ENCODE peak calls at places on chromosomes 4 and X, in five cellular contexts. R is tibial artery, B is esophagus squamous epithelium, N is lower lobe of right lung, S is IMR-90. A is an unnamed sample.

GRCh38 chrX:17732138-17732783 is 5.0 kb upstream of the SCML1 start:
- DNase-seq in N (no peak), B (no peak), R (no peak), S (peak; percentile 55), A (no peak)

GRCh38 chrX:39688576-39689373 is 409.0 kb downstream of the BCOR start:
- DNase-seq in S (peak; percentile 7), N (peak; percentile 65), B (no peak), R (peak; percentile 51), A (peak; percentile 76)

GRCh38 chr4:73864973-73865372 is 4.2 kb upstream of the CXCL1 start:
- DNase-seq in B (no peak), R (no peak), S (no peak), N (no peak), A (no peak)

GRCh38 chr4:169080970-169081369 is 70.9 kb upstream of the CBR4 start:
- DNase-seq in S (peak; percentile 57), B (no peak), N (no peak), R (peak; percentile 41), A (no peak)

GRCh38 chr4:75672461-75673026 is 667 bp downstream of the G3BP2 start:
- DNase-seq in R (peak; percentile 60), B (peak; percentile 31), N (peak; percentile 83), S (peak; percentile 41), A (peak; percentile 73)

GRCh38 chrX:16578218-16578617 is 71.7 kb upstream of the S100G start:
- DNase-seq in N (no peak), B (no peak), S (peak; percentile 73), R (no peak), A (no peak)

GRCh38 chr4:20432098-20432497 is 180.4 kb downstream of the SLIT2 start:
- DNase-seq in R (no peak), N (no peak), S (no peak), B (no peak), A (no peak)

GRCh38 chrX:53939127-53939526 is 105.1 kb downstream of the PHF8 start:
- DNase-seq in R (no peak), B (no peak), N (no peak), S (no peak), A (no peak)

GRCh38 chr4:66606908-66607307 is 936.6 kb upstream of the EPHA5 start:
- DNase-seq in B (no peak), S (no peak), R (no peak), N (no peak), A (no peak)

GRCh38 chrX:118348186-118348810 is 2.4 kb downstream of the WDR44 start:
- DNase-seq in B (no peak), S (no peak), N (no peak), R (no peak), A (no peak)

GRCh38 chrX:56233100-56233499 is 944 bp downstream of the KLF8 start:
- DNase-seq in N (no peak), R (no peak), S (no peak), B (no peak), A (peak; percentile 50)

GRCh38 chr4:122873752-122874151 is 47.1 kb downstream of the FGF2 start:
- DNase-seq in B (no peak), S (peak; percentile 88), N (no peak), R (no peak), A (no peak)

GRCh38 chrX:3938587-3938986 is 225.1 kb upstream of the PRKX start:
- DNase-seq in R (no peak), N (no peak), B (no peak), S (no peak), A (no peak)

GRCh38 chr4:13261486-13262257 is 222.5 kb downstream of the RAB28 start:
- DNase-seq in N (no peak), R (no peak), B (no peak), S (no peak), A (no peak)

GRCh38 chr4:54687887-54688841 is 30.4 kb downstream of the KIT start:
- DNase-seq in B (no peak), N (no peak), S (peak; percentile 4), R (no peak), A (no peak)

GRCh38 chr4:118740869-118741268 is 55.7 kb downstream of the METTL14 start:
- DNase-seq in S (no peak), B (no peak), R (no peak), N (no peak), A (no peak)

GRCh38 chr4:7198440-7199128 is 6.2 kb downstream of the SORCS2 start:
- DNase-seq in B (no peak), S (no peak), N (peak; percentile 49), R (no peak), A (no peak)

GRCh38 chr4:135418353-135418752 is 1216.8 kb upstream of the PABPC4L start:
- DNase-seq in S (peak; percentile 29), N (no peak), B (no peak), R (no peak), A (no peak)

GRCh38 chr4:73170518-73171198 is 87.9 kb downstream of the ANKRD17 start:
- DNase-seq in N (no peak), S (no peak), R (no peak), B (no peak), A (no peak)

GRCh38 chr4:138958519-138958918 is 57.1 kb upstream of the NOCT start:
- DNase-seq in S (no peak), R (no peak), N (no peak), B (no peak), A (no peak)

GRCh38 chrX:68193234-68193633 is 240.1 kb downstream of the OPHN1 start:
- DNase-seq in B (no peak), S (no peak), R (no peak), N (no peak), A (no peak)

GRCh38 chr4:55358668-55359067 is 12.6 kb downstream of the SRD5A3 start:
- DNase-seq in B (no peak), S (peak; percentile 78), R (no peak), N (no peak), A (no peak)

GRCh38 chr4:184815046-184815877 is 10.5 kb downstream of the ACSL1 start:
- DNase-seq in S (peak; percentile 74), N (peak; percentile 84), B (peak; percentile 3), R (peak; percentile 70), A (peak; percentile 77)

GRCh38 chr4:182795446-182796238 is 121.5 kb downstream of the DCTD start:
- DNase-seq in S (no peak), B (no peak), R (no peak), N (no peak), A (no peak)

GRCh38 chrX:54483946-54484345 is 12.1 kb downstream of the FGD1 start:
- DNase-seq in S (no peak), N (no peak), R (no peak), B (no peak), A (no peak)

GRCh38 chrX:103467870-103468269 is 51.4 kb downstream of the RAB40A start:
- DNase-seq in R (no peak), S (no peak), B (no peak), N (no peak), A (no peak)

GRCh38 chr4:169485084-169485483 is 127.3 kb downstream of the NEK1 start:
- DNase-seq in B (no peak), S (peak; percentile 63), R (no peak), N (no peak), A (no peak)

GRCh38 chr4:93337196-93337595 is 491.4 kb upstream of the ATOH1 start:
- DNase-seq in B (no peak), S (no peak), N (no peak), R (no peak), A (no peak)
- H3K4me3 ChIP-seq in B (no peak overlapping the region), S (no peak overlapping the region), N (no peak overlapping the region), R (no peak overlapping the region), A (no peak overlapping the region)

GRCh38 chr4:94256833-94257232 is 49.2 kb downstream of the SMARCAD1 start:
- DNase-seq in S (peak; percentile 7), N (no peak), R (no peak), B (no peak), A (no peak)
- TF ChIP-seq CTCF in S (peak; percentile 28), N (peak; percentile 12), R (no peak), B (no peak), A (no peak)

GRCh38 chrX:120015145-120016067 is 62.1 kb downstream of the RHOXF2B start:
- DNase-seq in B (no peak), N (peak; percentile 44), R (no peak), S (no peak), A (no peak)
- H3K4me3 ChIP-seq in B (peak overlapping the region; percentile 27), N (peak overlapping the region; percentile 39), R (peak overlapping the region; percentile 6), S (no peak overlapping the region), A (peak overlapping the region; percentile 53)

GRCh38 chrX:8879750-8880149 is 78.6 kb upstream of the FAM9A start:
- DNase-seq in R (no peak), B (no peak), N (peak; percentile 24), S (peak; percentile 3), A (no peak)
- TF ChIP-seq CTCF in R (no peak), B (peak; percentile 23), N (peak; percentile 52), S (peak; percentile 36), A (no peak)

DNA sequence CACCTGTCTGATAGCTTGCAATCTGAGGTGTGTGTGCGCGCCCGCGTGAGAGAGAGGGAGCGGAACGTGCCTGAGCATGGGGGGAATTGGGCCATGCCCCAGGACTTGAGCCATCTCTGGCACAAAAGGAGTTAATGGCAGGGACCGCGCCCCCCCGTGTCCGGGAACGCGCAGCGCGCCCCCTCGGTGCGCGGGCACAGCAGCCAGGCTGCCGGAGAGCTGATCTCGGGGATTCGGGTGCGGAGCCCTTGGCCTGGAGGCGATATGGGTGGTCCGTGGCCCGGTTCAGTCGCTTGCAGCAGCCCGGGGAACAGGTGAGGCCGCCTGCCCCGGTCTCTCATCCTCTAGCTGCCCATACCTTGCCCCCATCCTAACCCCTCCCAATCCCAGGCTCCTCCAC is at the start of gene NLGN3:
- DNase-seq in S (no peak), N (no peak), B (no peak), R (no peak), A (no peak)
- H3K4me3 ChIP-seq in S (no peak within 1 kb of the TSS), N (peak within 1 kb of the TSS; percentile 27), B (peak within 1 kb of the TSS; percentile 16), R (peak within 1 kb of the TSS; percentile 33), A (peak within 1 kb of the TSS; percentile 33)

DNA sequence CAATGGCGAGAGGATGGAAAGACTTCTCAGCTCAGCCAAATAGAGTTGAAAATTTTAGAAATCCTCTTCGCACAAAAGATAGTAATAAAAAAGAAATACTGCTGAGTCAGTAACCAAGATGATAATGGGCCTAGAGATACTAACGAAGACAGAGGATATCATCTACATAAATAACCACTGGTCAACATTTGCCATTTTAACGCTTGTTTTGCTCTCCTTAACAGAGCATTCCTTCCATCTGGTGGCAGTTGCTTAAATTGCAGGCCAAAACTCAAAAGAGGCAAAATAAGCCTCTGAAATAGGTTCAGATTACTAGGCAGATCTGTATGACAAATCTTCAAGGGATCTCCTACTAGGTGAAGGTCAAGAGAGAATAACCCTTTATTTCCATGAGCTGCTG is 51.7 kb upstream of the MCF2 start:
- DNase-seq in R (no peak), N (no peak), S (peak; percentile 42), B (no peak), A (no peak)
- TF ChIP-seq CTCF in R (peak; percentile 20), N (no peak), S (peak; percentile 57), B (no peak), A (peak; percentile 18)

GRCh38 chr4:142817442-142817841 is 28.7 kb downstream of the INPP4B start:
- DNase-seq in B (no peak), N (no peak), S (peak; percentile 88), R (peak; percentile 48), A (peak; percentile 15)
- H3K4me3 ChIP-seq in B (no peak overlapping the region), N (no peak overlapping the region), S (no peak overlapping the region), R (peak overlapping the region; percentile 2), A (peak overlapping the region; percentile 40)